ENCODE peak calls at places on chromosomes 7 and 10, in six cellular contexts. Z, A, Q, H, J and M are unnamed samples.

GRCh38 chr10:109914966-109915365 is 8.3 kb downstream of the XPNPEP1 start:
- DNase-seq in A (peak; percentile 82), Q (no peak), H (peak; percentile 80), J (peak; percentile 61), Z (peak; percentile 86), M (no peak)

GRCh38 chr7:80604436-80604835 is 34.0 kb upstream of the CD36 start:
- DNase-seq in J (no peak), A (no peak), Q (no peak), Z (no peak), H (no peak), M (no peak)

GRCh38 chr10:124117879-124118278 is 24.5 kb upstream of the CHST15 start:
- DNase-seq in J (no peak), A (no peak), Z (no peak), H (no peak), Q (no peak), M (no peak)

GRCh38 chr7:131581241-131582157 is 25.1 kb upstream of the PODXL start:
- DNase-seq in J (no peak), A (no peak), Z (no peak), Q (peak; percentile 84), H (no peak), M (no peak)

GRCh38 chr7:2444476-2444875 is 31.7 kb downstream of the GRIFIN start:
- DNase-seq in J (no peak), H (no peak), Z (no peak), A (peak; percentile 68), Q (no peak), M (peak; percentile 39)

GRCh38 chr7:47601119-47601880 is 19.4 kb upstream of the TNS3 start:
- DNase-seq in J (peak; percentile 40), H (no peak), Q (no peak), A (peak; percentile 83), Z (peak; percentile 92), M (no peak)

GRCh38 chr7:85833071-85833470 is 646.2 kb upstream of the SEMA3D start:
- DNase-seq in Q (no peak), A (no peak), Z (no peak), J (no peak), H (no peak), M (no peak)

GRCh38 chr7:54015251-54015650 is 526.9 kb upstream of the VSTM2A start:
- DNase-seq in A (no peak), J (no peak), Z (no peak), H (peak; percentile 60), Q (no peak), M (no peak)

GRCh38 chr10:129953541-129954031 is 10.5 kb downstream of the EBF3 start:
- DNase-seq in Z (no peak), A (no peak), Q (no peak), H (no peak), J (no peak), M (no peak)

GRCh38 chr10:124675261-124675660 is 68.9 kb downstream of the FAM53B start:
- DNase-seq in Q (peak; percentile 22), J (no peak), Z (no peak), A (no peak), H (no peak), M (peak; percentile 43)

GRCh38 chr10:71782917-71783490 is 9.7 kb upstream of the VSIR start:
- DNase-seq in Q (no peak), Z (no peak), J (no peak), A (no peak), H (no peak), M (peak; percentile 26)

GRCh38 chr7:45078199-45078681 is 10.5 kb downstream of the NACAD start:
- DNase-seq in A (no peak), Q (no peak), Z (no peak), H (no peak), J (peak; percentile 34), M (no peak)

GRCh38 chr7:151491859-151492258 is 27.8 kb downstream of the RHEB start:
- DNase-seq in J (peak; percentile 51), A (peak; percentile 77), H (no peak), Z (peak; percentile 86), Q (no peak), M (no peak)

GRCh38 chr7:157734926-157735640 is 398.3 kb downstream of the DNAJB6 start:
- DNase-seq in H (no peak), A (no peak), Q (no peak), J (no peak), Z (no peak), M (no peak)

GRCh38 chr10:102762401-102763015 is 18.8 kb downstream of the WBP1L start:
- DNase-seq in J (no peak), A (no peak), H (no peak), Q (no peak), Z (no peak), M (no peak)

GRCh38 chr7:28408105-28408973 is 4.0 kb upstream of the CREB5 start:
- DNase-seq in J (no peak), Q (peak; percentile 27), H (no peak), Z (no peak), A (no peak), M (peak; percentile 27)

GRCh38 chr7:18829518-18830252 is 287.8 kb downstream of the TWIST1 start:
- DNase-seq in Z (no peak), Q (no peak), J (no peak), H (no peak), A (peak; percentile 60), M (no peak)

DNA sequence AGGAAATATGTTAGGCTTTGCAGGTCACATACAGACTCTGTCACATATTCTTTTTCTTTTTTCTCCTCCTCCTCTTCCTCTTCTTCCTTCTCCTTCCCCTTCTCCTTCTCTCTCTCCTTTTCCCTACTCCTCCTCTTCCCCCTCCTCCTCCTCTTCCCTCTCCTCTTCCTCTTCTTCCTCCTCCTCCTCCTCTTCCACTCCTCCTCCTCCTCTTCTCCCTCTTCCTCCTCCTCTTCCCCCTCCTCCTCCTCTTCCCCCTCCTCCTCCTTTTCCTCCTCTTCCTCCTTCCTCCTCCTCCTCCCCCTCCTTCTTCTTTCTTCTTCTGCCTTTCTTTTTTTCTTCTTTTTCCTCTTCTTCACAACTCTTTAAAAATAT is 159.8 kb downstream of the KIF20B start:
- DNase-seq in J (no peak), Q (no peak), H (no peak), A (no peak), Z (no peak), M (no peak)
- H3K27ac ChIP-seq in J (no peak overlapping the region), Q (no peak overlapping the region), H (peak overlapping the region; percentile 44), A (peak overlapping the region; percentile 31), Z (peak overlapping the region; percentile 45), M (no peak overlapping the region)

GRCh38 chr7:38329340-38329739 is 55.9 kb upstream of the TARP start:
- DNase-seq in H (no peak), A (no peak), Q (no peak), Z (no peak), J (no peak), M (no peak)

GRCh38 chr7:38327597-38327996 is 54.2 kb upstream of the TARP start:
- DNase-seq in Q (no peak), H (no peak), Z (no peak), A (no peak), J (no peak), M (no peak)

GRCh38 chr7:38330861-38331709 is 57.6 kb upstream of the TARP start:
- DNase-seq in H (no peak), Z (no peak), J (no peak), A (no peak), Q (no peak), M (no peak)

GRCh38 chr7:38328814-38329213 is 55.4 kb upstream of the TARP start:
- DNase-seq in A (no peak), Q (no peak), H (no peak), Z (no peak), J (no peak), M (no peak)

GRCh38 chr7:38330048-38330447 is 56.6 kb upstream of the TARP start:
- DNase-seq in Z (no peak), A (no peak), H (no peak), J (no peak), Q (no peak), M (no peak)
- H3K27ac ChIP-seq in Z (no peak overlapping the region), A (no peak overlapping the region), H (no peak overlapping the region), J (no peak overlapping the region), Q (no peak overlapping the region), M (no peak overlapping the region)

DNA sequence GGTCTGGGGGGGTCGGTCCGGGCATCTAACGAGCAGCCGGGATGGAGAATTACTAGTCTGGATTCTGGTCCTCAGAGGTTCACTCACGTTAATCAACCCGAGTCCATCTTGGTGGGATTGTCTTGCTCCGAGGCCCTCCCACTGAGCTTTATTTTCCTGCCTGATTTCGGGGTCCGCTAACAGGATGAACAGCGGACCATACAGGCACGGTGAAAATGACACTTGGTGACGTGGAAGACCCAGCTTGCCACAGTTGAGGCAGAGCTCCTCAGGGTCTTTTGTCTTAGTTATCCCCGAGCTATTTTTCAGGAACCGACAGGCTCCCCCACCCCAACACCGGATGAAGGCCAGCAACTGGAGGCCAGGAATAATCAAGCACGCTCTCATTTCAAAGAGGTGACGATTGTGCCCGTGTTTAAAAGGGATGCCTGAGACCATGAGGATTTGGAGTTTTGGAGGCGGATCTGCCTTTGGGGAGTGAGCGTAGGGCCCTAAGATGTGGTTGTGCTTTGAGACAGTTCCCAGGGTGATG is 517 bp upstream of the LRRD1 start:
- DNase-seq in J (no peak), Q (no peak), H (no peak), Z (no peak), A (no peak), M (no peak)
- H3K27ac ChIP-seq in J (no peak overlapping the region), Q (no peak overlapping the region), H (no peak overlapping the region), Z (no peak overlapping the region), A (no peak overlapping the region), M (peak overlapping the region; percentile 80)

GRCh38 chr10:87694011-87694794 is 34.5 kb downstream of the PAPSS2 start:
- DNase-seq in A (no peak), H (no peak), Q (no peak), J (no peak), Z (peak; percentile 91), M (no peak)
- H3K27ac ChIP-seq in A (no peak overlapping the region), H (no peak overlapping the region), Q (no peak overlapping the region), J (no peak overlapping the region), Z (peak overlapping the region; percentile 90), M (no peak overlapping the region)

GRCh38 chr7:75965617-75966016 is 28.8 kb downstream of the TMEM120A start:
- DNase-seq in Q (no peak), H (no peak), A (no peak), J (no peak), Z (no peak), M (no peak)
- H3K27ac ChIP-seq in Q (peak overlapping the region; percentile 79), H (no peak overlapping the region), A (no peak overlapping the region), J (no peak overlapping the region), Z (no peak overlapping the region), M (peak overlapping the region; percentile 42)

GRCh38 chr10:7626283-7626682 is 40.5 kb downstream of the ITIH5 start:
- DNase-seq in Q (no peak), H (no peak), A (no peak), J (no peak), Z (no peak), M (no peak)
- H3K27ac ChIP-seq in Q (no peak overlapping the region), H (no peak overlapping the region), A (no peak overlapping the region), J (no peak overlapping the region), Z (no peak overlapping the region), M (no peak overlapping the region)

DNA sequence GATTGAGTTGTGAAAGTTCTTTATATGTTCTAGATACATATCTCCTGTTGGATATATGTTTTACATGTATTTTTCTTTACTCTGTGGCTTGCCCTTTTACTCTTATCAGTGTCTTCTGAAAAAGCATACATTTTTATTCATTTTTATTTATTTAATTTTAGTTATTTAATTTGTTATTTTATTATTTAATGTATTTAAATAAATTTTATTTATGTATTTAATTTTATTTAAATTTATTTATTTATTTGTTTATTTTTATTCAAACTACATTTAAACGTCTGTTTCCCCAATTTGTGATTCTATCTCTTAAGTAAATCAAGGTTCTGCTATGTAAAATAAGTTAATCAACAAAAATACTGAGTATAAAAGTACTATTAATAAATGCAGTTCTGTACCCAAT is 279.1 kb upstream of the AKR1E2 start:
- DNase-seq in J (no peak), Z (no peak), H (no peak), A (no peak), Q (no peak), M (no peak)
- H3K27ac ChIP-seq in J (no peak overlapping the region), Z (no peak overlapping the region), H (no peak overlapping the region), A (peak overlapping the region; percentile 77), Q (no peak overlapping the region), M (no peak overlapping the region)